ENCODE peak calls at places on chromosomes 3 and 15, in seven cellular contexts. U is H1, B is IMR-90, A is mesendoderm, H is neuronal stem cell, P is trophoblast cell, O is mesenchymal stem cell. E is an unnamed sample.

GRCh38 chr15:38625886-38626285 is 61.3 kb upstream of the RASGRP1 start:
- DNase-seq in P (no peak), U (no peak), B (no peak), A (no peak), H (no peak), O (no peak), E (no peak)

GRCh38 chr3:54426431-54426830 is 304.1 kb downstream of the CACNA2D3 start:
- DNase-seq in H (no peak), U (no peak), B (no peak), A (no peak), P (no peak), O (no peak), E (no peak)

GRCh38 chr3:180161770-180162169 is 125.0 kb upstream of the PEX5L start:
- DNase-seq in H (no peak), P (no peak), O (no peak), B (no peak), A (no peak), U (no peak), E (no peak)

GRCh38 chr3:158539414-158540014 is 31.5 kb upstream of the MLF1 start:
- DNase-seq in B (peak), U (no peak), A (peak), P (peak), H (peak), O (peak), E (no peak)

GRCh38 chr3:117011687-117012250 is 302.2 kb downstream of the TUSC7 start:
- DNase-seq in O (no peak), B (no peak), U (no peak), A (no peak), P (no peak), H (no peak), E (no peak)

GRCh38 chr3:108159865-108160264 is 62.4 kb downstream of the IFT57 start:
- DNase-seq in A (no peak), P (no peak), B (peak), O (no peak), H (no peak), U (no peak), E (no peak)

GRCh38 chr3:144424606-144425005 is 453.0 kb downstream of the DIPK2A start:
- DNase-seq in P (peak), A (no peak), O (no peak), B (no peak), U (no peak), H (no peak), E (no peak)

GRCh38 chr3:138378331-138378730 is 30.0 kb downstream of the MRAS start:
- DNase-seq in U (no peak), B (no peak), H (no peak), A (no peak), O (no peak), P (no peak), E (no peak)

GRCh38 chr3:190807719-190808375 is 54.6 kb downstream of the GMNC start:
- DNase-seq in O (no peak), U (no peak), P (no peak), B (no peak), H (no peak), A (no peak), E (no peak)

GRCh38 chr3:156792114-156792513 is 34.0 kb upstream of the LEKR1 start:
- DNase-seq in H (no peak), B (no peak), P (no peak), A (no peak), O (no peak), U (no peak), E (no peak)

GRCh38 chr3:134449951-134450350 is 35.8 kb downstream of the ANAPC13 start:
- DNase-seq in O (no peak), A (no peak), B (no peak), P (no peak), U (peak), H (no peak), E (no peak)

GRCh38 chr3:31132132-31132769 is 237.8 kb upstream of the GADL1 start:
- DNase-seq in U (no peak), H (peak), P (no peak), O (peak), B (peak), A (peak), E (no peak)

GRCh38 chr3:100001514-100002270 is 112.6 kb downstream of the FILIP1L start:
- DNase-seq in P (no peak), B (no peak), H (no peak), U (no peak), A (no peak), O (no peak), E (no peak)

GRCh38 chr15:80645494-80646065 is 49.5 kb upstream of the ABHD17C start:
- DNase-seq in A (no peak), U (no peak), B (peak), H (no peak), P (no peak), O (peak), E (no peak)

GRCh38 chr3:170961616-170962400 is 53.4 kb upstream of the EIF5A2 start:
- DNase-seq in U (no peak), H (peak), P (peak), A (peak), O (peak), B (peak), E (no peak)

GRCh38 chr15:59384507-59384906 is 11.8 kb upstream of the MYO1E start:
- DNase-seq in O (no peak), H (no peak), U (no peak), P (no peak), A (no peak), B (no peak), E (no peak)

DNA sequence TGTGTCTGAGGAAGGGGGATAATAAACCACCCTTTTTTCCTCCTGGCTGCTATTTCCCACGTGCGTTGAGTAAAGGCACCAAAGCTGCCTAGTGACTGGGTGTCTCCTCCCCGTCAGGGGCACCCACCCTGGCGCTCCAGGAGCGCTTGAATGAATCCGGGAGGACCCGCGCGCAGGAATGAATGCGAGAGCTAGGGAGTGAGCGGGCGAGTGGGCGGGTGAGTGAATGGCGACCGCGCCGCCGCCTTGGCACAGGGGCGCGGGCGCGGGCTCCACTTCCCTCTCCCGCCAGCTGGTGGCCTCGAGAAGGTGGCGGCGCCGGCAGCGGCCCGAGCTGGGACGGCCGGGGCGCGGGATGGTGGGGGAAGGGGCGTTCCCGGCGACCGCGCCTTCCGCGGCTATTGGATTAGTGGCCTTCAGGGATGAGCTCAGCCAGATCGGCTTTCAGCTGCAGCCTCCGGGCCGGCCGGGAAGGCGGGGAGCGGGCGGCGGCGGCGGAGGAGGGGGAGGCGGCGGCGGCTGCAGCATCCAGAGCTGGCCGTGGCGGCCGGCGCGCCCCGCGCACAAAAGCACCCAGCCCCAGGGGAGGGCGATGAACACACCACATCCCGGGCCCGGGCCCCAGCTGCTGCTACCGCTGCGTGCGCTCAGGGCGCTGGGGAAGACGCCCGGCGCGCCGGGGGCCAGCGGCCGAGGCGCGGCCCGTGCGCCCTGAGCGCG is at the start of gene SPSB4:
- DNase-seq in H (peak), U (peak), O (peak), A (peak), B (peak), P (peak), E (peak)
- H4K8ac ChIP-seq in H (no peak), U (peak), O (no peak), A (no peak), B (no peak), P (peak), E (no peak)

GRCh38 chr3:64995857-64996564 is 308.2 kb upstream of the ADAMTS9 start:
- DNase-seq in U (no peak), H (no peak), B (peak), A (no peak), P (no peak), O (peak), E (no peak)

GRCh38 chr3:64998317-64998716 is 310.5 kb upstream of the ADAMTS9 start:
- DNase-seq in A (no peak), U (no peak), O (no peak), H (no peak), B (no peak), P (no peak), E (no peak)

GRCh38 chr3:64988188-64988587 is 300.4 kb upstream of the ADAMTS9 start:
- DNase-seq in O (peak), H (no peak), P (no peak), B (no peak), U (no peak), A (no peak), E (no peak)

GRCh38 chr3:64987731-64988130 is 299.9 kb upstream of the ADAMTS9 start:
- DNase-seq in U (no peak), O (no peak), A (no peak), P (no peak), B (no peak), H (no peak), E (no peak)

GRCh38 chr3:64992462-64993285 is 304.9 kb upstream of the ADAMTS9 start:
- DNase-seq in U (no peak), A (peak), O (no peak), P (peak), B (no peak), H (no peak), E (peak)
- H4K8ac ChIP-seq in U (no peak), A (no peak), O (no peak), P (peak), B (no peak), H (no peak), E (no peak)

GRCh38 chr3:50124363-50125226 is 30.5 kb upstream of the SEMA3F start:
- DNase-seq in B (no peak), A (no peak), U (peak), H (no peak), O (no peak), P (no peak), E (no peak)

GRCh38 chr3:50122071-50122470 is 33.1 kb upstream of the SEMA3F start:
- DNase-seq in H (no peak), O (no peak), U (no peak), B (no peak), P (no peak), A (no peak), E (no peak)

GRCh38 chr3:50122661-50123391 is 32.3 kb upstream of the SEMA3F start:
- DNase-seq in A (no peak), O (no peak), P (no peak), B (no peak), H (no peak), U (no peak), E (no peak)

GRCh38 chr3:50125541-50126286 is 29.4 kb upstream of the SEMA3F start:
- DNase-seq in P (no peak), B (no peak), O (no peak), U (peak), A (no peak), H (no peak), E (no peak)

DNA sequence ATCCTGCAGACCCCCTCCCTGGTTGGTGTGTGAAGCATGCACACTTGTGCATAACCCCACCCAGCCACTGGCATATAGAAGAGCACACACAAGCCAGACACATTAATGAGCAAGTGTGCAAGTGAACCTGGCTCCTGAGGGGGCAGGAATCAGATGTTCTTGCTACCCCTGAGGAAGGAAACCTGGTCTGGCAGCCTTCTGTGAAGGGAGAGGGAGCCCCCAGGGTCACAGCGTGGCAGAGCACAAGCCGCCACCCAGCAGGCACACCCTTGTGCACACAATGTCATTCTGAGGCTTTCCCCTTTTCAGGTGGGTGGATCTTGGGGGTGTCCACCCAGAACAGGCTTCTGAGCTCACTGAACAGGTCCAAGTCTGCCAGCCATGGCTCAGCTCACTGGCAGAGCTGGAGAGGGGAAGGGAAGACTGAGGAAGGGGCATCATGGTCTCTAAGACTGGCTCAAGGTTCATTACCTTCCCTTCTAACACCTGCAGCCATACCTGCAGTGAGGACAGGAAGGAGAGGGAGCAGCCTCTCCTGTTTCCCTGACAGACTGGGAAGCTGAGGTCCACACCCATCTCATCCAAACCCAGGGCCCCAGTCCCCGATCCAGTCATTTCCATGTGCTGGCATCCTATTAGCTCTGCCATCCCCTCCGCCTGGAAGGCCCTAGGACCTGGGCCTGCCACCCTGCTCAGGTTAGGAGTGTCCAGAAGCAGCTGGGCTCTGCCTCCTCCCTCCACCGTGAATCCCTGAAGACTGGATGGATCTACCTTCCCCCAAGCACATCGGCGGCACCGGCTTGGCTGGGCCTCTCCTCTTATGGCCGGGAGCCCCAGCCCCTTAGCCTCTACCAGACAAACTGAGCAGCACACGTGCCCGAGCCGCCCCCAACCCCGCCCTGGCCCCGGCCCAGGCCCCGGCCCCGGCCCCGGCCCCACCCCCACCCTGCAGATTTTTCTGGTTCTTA is 31.4 kb upstream of the SEMA3F start:
- DNase-seq in O (no peak), P (no peak), U (no peak), B (no peak), H (no peak), A (no peak), E (no peak)
- H4K8ac ChIP-seq in O (no peak), P (no peak), U (no peak), B (no peak), H (no peak), A (no peak), E (no peak)

GRCh38 chr3:194484614-194485013 is 2.2 kb downstream of the ATP13A3 start:
- DNase-seq in O (no peak), A (no peak), P (no peak), H (no peak), B (no peak), U (no peak), E (no peak)
- H4K8ac ChIP-seq in O (no peak), A (no peak), P (no peak), H (no peak), B (peak), U (no peak), E (no peak)

GRCh38 chr3:142028174-142028833 is 121.0 kb downstream of the TFDP2 start:
- DNase-seq in H (peak), U (no peak), B (peak), P (peak), A (peak), O (peak), E (no peak)
- H4K8ac ChIP-seq in H (no peak), U (no peak), B (no peak), P (no peak), A (no peak), O (no peak), E (no peak)

GRCh38 chr3:148173836-148174235 is 523.9 kb upstream of the AGTR1 start:
- DNase-seq in O (no peak), H (no peak), A (no peak), U (no peak), B (no peak), P (no peak), E (no peak)

GRCh38 chr3:148178508-148178907 is 519.2 kb upstream of the AGTR1 start:
- DNase-seq in P (no peak), B (no peak), A (peak), O (peak), U (no peak), H (no peak), E (no peak)

GRCh38 chr3:148175215-148175614 is 522.5 kb upstream of the AGTR1 start:
- DNase-seq in U (no peak), P (no peak), B (peak), A (no peak), H (no peak), O (no peak), E (no peak)
- H4K8ac ChIP-seq in U (no peak), P (no peak), B (no peak), A (no peak), H (no peak), O (no peak), E (no peak)

DNA sequence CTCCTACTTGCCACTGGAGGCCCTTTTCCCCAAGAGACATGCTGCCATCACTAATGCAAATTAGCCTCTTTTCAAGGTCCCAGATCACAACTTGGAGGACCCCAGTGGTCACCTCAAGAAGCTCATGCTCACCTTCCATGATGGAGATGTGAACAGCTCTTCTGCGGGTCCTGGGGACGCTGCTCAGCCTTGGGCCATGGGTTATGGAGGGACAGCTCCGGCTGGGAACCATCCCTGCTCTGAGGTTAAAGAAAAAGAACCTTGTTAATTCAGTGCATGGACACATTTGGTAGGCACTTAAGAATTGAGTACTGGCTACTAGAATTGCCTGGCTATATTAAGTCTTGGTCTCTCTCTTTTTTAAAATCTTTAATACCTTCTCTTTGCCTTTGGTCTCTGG is 56.8 kb downstream of the WDR76 start:
- DNase-seq in O (no peak), P (no peak), H (no peak), B (no peak), A (no peak), U (no peak), E (no peak)
- H4K8ac ChIP-seq in O (no peak), P (no peak), H (no peak), B (no peak), A (no peak), U (no peak), E (no peak)

GRCh38 chr3:19106307-19106706 is 42.0 kb upstream of the KCNH8 start:
- DNase-seq in P (no peak), U (no peak), B (no peak), O (no peak), A (no peak), H (no peak), E (no peak)
- H4K8ac ChIP-seq in P (no peak), U (no peak), B (no peak), O (no peak), A (no peak), H (no peak), E (no peak)

GRCh38 chr15:26561994-26562730 is 210.7 kb downstream of the GABRB3 start:
- DNase-seq in A (no peak), P (no peak), H (no peak), U (no peak), O (no peak), B (no peak), E (no peak)

GRCh38 chr15:26555898-26556297 is 217.0 kb downstream of the GABRB3 start:
- DNase-seq in B (no peak), A (no peak), P (no peak), U (no peak), O (no peak), H (no peak), E (no peak)

GRCh38 chr15:26564354-26564753 is 208.5 kb downstream of the GABRB3 start:
- DNase-seq in H (no peak), U (no peak), O (no peak), P (no peak), B (no peak), A (no peak), E (no peak)

DNA sequence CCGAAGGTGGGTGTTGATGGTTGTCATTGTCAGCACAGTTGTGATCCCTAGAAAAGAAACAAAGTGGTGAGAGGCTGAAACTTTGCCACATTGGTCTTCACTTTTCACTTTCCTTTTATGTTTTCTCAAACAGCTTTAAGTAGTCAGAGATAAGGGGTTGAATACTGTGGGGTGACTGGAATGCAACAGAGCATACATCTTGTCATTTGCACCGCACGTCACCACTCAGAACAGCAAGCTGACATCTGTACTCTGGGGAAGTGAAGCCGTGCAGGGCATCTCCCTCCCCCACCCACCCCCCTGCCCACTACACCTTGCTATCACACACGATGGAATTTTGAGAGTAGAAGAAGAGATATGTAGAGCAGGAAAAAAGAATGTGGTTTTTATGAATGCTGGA is 211.7 kb downstream of the GABRB3 start:
- DNase-seq in B (no peak), U (no peak), P (no peak), H (no peak), A (no peak), O (no peak), E (no peak)
- H4K8ac ChIP-seq in B (no peak), U (no peak), P (no peak), H (no peak), A (no peak), O (no peak), E (no peak)

DNA sequence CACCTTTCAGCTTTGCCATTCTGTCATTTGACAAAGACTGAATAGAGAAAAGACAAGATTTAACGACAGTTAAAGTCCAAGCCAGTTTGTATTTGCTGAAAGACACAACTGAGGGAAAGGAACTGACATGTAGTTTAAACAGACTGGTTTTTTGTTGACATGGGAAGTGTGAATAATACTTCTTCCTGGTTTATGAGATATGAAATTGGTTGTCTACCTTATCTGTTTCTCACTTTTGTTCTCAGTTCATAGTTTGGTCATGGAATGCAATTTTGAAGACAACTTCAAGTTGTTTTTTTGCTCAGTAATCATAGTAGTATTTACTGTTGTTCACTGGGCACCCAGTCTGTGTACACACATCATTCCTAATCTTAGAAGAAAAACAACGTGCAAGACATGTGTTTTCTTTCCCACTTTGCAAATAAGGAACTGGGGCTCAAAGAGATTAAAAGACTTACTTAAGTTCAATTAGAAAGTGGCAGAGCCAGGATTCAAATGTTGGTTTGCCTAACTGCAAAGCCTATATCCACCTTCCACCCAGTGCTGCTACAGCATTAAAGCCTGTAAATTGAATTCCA is 103.5 kb downstream of the LPP start:
- DNase-seq in B (no peak), H (no peak), P (no peak), U (no peak), A (no peak), O (no peak), E (no peak)
- H4K8ac ChIP-seq in B (no peak), H (no peak), P (no peak), U (no peak), A (no peak), O (no peak), E (no peak)